ENCODE peak calls at places on chromosome 14, in eight cellular contexts. Z is aorta, M is mammary epithelial cell, B is esophagus squamous epithelium, K is right cardiac atrium, E is adipocyte, O is IMR-90, R is suprapubic skin. U is an unnamed sample.

GRCh38 chr14:103121846-103122577 is 1.2 kb upstream of the TNFAIP2 start:
- DNase-seq in B (no peak), K (peak; percentile 91), O (peak; percentile 53), Z (peak; percentile 93), M (no peak), E (peak; percentile 58), R (peak; percentile 93), U (peak; percentile 98)

GRCh38 chr14:48925184-48925583 is 661.0 kb downstream of the RPS29 start:
- DNase-seq in K (no peak), B (no peak), Z (no peak), E (no peak), O (no peak), M (no peak), R (no peak), U (no peak)

GRCh38 chr14:67798731-67799130 is 17.7 kb downstream of the ZFYVE26 start:
- DNase-seq in R (no peak), M (no peak), O (no peak), Z (no peak), B (no peak), E (no peak), K (no peak), U (no peak)

GRCh38 chr14:51368721-51369163 is 128.7 kb downstream of the TMX1 start:
- DNase-seq in E (peak; percentile 95), O (peak; percentile 89), B (no peak), M (peak; percentile 79), Z (no peak), R (no peak), K (no peak), U (no peak)

GRCh38 chr14:87944987-87945604 is 47.9 kb downstream of the GALC start:
- DNase-seq in B (no peak), E (peak; percentile 81), K (no peak), M (peak; percentile 23), R (no peak), Z (no peak), O (peak; percentile 68), U (no peak)

GRCh38 chr14:93969082-93969828 is 7.1 kb downstream of the ASB2 start:
- DNase-seq in B (no peak), K (no peak), O (no peak), E (no peak), Z (no peak), M (no peak), R (no peak), U (no peak)

GRCh38 chr14:47044841-47045240 is 393.3 kb upstream of the RPL10L start:
- DNase-seq in Z (no peak), B (no peak), K (no peak), M (no peak), R (no peak), O (no peak), E (no peak), U (no peak)

GRCh38 chr14:74841230-74842207 is 34.4 kb downstream of the PROX2 start:
- DNase-seq in E (no peak), Z (no peak), B (no peak), K (no peak), O (no peak), R (no peak), M (no peak), U (no peak)

GRCh38 chr14:88852632-88853031 is 28.2 kb downstream of the TTC8 start:
- DNase-seq in O (no peak), B (no peak), Z (no peak), E (no peak), K (no peak), M (no peak), R (no peak), U (no peak)

GRCh38 chr14:64074961-64075619 is 219.1 kb downstream of the ESR2 start:
- DNase-seq in R (no peak), O (peak; percentile 63), Z (no peak), M (peak; percentile 60), K (no peak), B (no peak), E (peak; percentile 39), U (no peak)

GRCh38 chr14:55103005-55103640 is 25.9 kb upstream of the LGALS3 start:
- DNase-seq in R (peak; percentile 95), O (peak; percentile 95), M (peak; percentile 99), B (peak; percentile 37), Z (peak; percentile 85), E (peak; percentile 95), K (peak; percentile 65), U (peak; percentile 99)

GRCh38 chr14:74459981-74460380 is 33.1 kb downstream of the NPC2 start:
- DNase-seq in B (no peak), K (no peak), M (no peak), R (no peak), Z (no peak), E (no peak), O (no peak), U (no peak)

GRCh38 chr14:75222208-75222701 is 45.8 kb upstream of the TMED10 start:
- DNase-seq in K (peak; percentile 59), R (no peak), E (peak; percentile 71), M (peak; percentile 95), B (no peak), Z (no peak), O (peak; percentile 92), U (peak; percentile 97)

GRCh38 chr14:100078997-100079561 is 13.9 kb downstream of the EVL start:
- DNase-seq in O (peak; percentile 72), K (no peak), R (no peak), B (no peak), M (peak; percentile 60), Z (no peak), E (peak; percentile 52), U (no peak)

GRCh38 chr14:51859136-51859535 is 1.3 kb upstream of the GNG2 start:
- DNase-seq in O (peak; percentile 66), M (no peak), E (no peak), R (no peak), B (no peak), K (no peak), Z (no peak), U (no peak)

GRCh38 chr14:91383439-91383838 is 34.2 kb downstream of the CCDC88C start:
- DNase-seq in O (no peak), K (no peak), M (no peak), E (no peak), R (no peak), B (no peak), Z (no peak), U (no peak)

DNA sequence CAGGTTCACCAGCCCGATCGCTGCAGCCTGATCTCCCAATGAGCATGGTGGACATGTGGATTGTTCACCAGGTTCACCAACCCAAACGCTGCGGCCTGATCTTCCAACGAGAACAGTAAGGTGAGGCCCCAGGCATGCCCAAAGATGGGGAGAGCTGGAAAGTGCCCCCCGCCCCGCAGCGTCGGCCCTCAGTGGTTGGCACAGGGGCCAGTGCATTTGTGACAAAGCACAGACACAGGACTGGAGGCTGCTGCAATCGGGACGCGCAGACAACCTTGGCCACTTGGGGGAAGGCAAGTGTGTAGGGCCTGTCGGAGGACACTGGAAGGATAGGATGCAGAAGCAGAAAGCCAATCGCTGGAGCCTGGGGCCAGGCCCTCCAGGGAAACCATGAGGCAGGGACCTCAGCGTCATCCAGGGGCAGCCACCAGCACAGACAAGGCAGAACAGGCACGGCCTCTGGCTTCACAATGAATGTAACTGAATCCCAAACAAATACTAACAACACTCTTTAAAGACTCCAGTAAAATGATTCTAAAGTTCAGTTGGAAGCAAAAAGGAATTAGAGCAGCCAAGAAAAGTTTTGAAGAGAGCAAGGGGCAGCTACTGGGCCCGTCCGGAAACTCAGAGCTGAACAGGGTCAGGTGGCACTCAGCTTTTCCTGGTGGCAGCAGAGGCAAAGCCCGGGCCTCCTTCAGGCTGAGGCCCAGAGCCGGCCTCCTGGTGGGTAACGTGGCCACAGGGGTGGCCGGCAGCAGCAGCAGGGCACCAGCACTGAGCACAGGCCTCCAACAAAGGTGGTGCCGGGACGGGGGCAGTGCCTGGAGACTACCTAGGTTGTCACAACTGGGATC is 13.3 kb downstream of the BRF1 start:
- DNase-seq in E (no peak), B (no peak), M (no peak), Z (no peak), K (no peak), O (no peak), R (no peak), U (no peak)
- H3K4me1 ChIP-seq in E (peaks cover 11% of the 10 kb centered on the region), B (peaks cover 4% of the 10 kb centered on the region), M (no peaks in the 10 kb centered on the region), Z (no peaks in the 10 kb centered on the region), K (no peaks in the 10 kb centered on the region), O (no peaks in the 10 kb centered on the region), R (peaks cover 2% of the 10 kb centered on the region), U (no peaks in the 10 kb centered on the region)

GRCh38 chr14:59482471-59483331 is 1.5 kb downstream of the L3HYPDH start:
- DNase-seq in R (no peak), E (peak; percentile 89), M (peak; percentile 83), B (no peak), K (peak; percentile 28), Z (no peak), O (peak; percentile 95), U (peak; percentile 87)
- H3K4me1 ChIP-seq in R (peaks cover 43% of the 10 kb centered on the region), E (peaks cover 49% of the 10 kb centered on the region), M (peaks cover 32% of the 10 kb centered on the region), B (peaks cover 44% of the 10 kb centered on the region), K (peaks cover 8% of the 10 kb centered on the region), Z (no peaks in the 10 kb centered on the region), O (peaks cover 9% of the 10 kb centered on the region), U (peaks cover 23% of the 10 kb centered on the region)

GRCh38 chr14:20179218-20179617 is 11.5 kb upstream of the OR11G2 start:
- DNase-seq in B (no peak), Z (no peak), O (no peak), M (no peak), K (peak; percentile 15), E (no peak), R (no peak), U (no peak)
- H3K4me1 ChIP-seq in B (no peaks in the 10 kb centered on the region), Z (no peaks in the 10 kb centered on the region), O (no peaks in the 10 kb centered on the region), M (no peaks in the 10 kb centered on the region), K (no peaks in the 10 kb centered on the region), E (no peaks in the 10 kb centered on the region), R (no peaks in the 10 kb centered on the region), U (no peaks in the 10 kb centered on the region)

DNA sequence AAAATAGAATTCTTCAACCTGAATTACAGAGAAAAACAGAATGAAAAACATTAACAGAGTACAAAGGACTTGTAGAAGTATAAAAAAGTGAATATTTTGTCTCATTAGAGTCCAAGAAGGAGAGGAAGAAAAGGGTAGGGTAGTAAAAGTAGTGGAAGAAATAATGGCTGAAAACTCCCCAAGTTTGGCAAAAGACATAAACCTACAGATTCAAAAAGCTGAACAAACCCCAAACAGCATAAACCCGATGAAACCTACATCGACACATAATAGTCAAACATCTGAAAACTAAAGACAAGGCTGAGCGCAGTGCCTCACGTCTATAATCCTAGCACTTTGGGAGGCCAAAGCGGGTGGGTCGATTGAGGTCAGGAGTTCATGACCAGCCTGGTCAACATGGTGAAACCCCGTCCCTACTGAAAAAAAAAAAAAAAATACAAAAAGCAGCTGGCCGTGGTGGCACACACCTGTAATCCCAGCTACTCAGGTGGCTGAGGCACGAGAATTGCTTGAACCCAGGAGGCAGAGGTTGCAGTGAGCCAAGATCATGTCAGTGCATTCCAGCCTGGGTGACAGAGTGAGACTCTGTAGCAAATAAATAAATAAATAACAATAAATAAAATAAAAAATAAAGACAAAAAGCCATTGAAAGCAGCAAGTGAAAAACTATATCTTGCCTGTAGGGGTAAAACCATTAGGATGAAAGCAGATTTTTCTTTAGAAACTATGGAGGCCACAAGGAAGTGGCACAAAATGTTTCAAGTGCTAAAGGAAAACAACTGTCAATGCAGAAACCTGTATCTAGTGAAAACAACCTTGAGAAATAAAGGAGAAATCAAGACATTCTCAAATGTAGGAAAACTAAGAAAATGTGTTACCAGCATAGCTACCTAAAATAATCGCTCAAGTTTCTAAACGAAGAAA is 11.4 kb downstream of the TIMM9 start:
- DNase-seq in M (no peak), R (no peak), Z (no peak), O (no peak), B (no peak), E (no peak), K (no peak), U (no peak)
- H3K4me1 ChIP-seq in M (no peaks in the 10 kb centered on the region), R (no peaks in the 10 kb centered on the region), Z (no peaks in the 10 kb centered on the region), O (no peaks in the 10 kb centered on the region), B (no peaks in the 10 kb centered on the region), E (no peaks in the 10 kb centered on the region), K (no peaks in the 10 kb centered on the region), U (no peaks in the 10 kb centered on the region)